ENCODE peak calls at places on chromosomes 6 and 20, in eight cellular contexts. H, F, A, Z, P, G, B and O are unnamed samples.
A peak's percentile ranks its signal among the peaks of the same experiment; 100 is the strongest.

GRCh38 chr20:13412806-13413445 is 191.9 kb downstream of the ISM1 start:
- DNase-seq in H (no peak), F (no peak), A (no peak), Z (no peak), P (peak; percentile 74), G (no peak), B (no peak), O (no peak)

GRCh38 chr6:127385668-127386385 is 42.4 kb upstream of the ECHDC1 start:
- DNase-seq in H (no peak), F (no peak), A (no peak), Z (no peak), P (no peak), G (no peak), B (no peak), O (no peak)

GRCh38 chr6:29655658-29656057 is 1.2 kb upstream of the MOG start:
- DNase-seq in H (no peak), F (no peak), A (no peak), Z (no peak), P (no peak), G (no peak), B (no peak), O (no peak)

GRCh38 chr6:16804007-16804303 is 42.7 kb upstream of the ATXN1 start:
- DNase-seq in H (no peak), F (no peak), A (no peak), Z (no peak), P (no peak), G (no peak), B (no peak), O (no peak)

GRCh38 chr20:57897156-57897874 is 187.5 kb upstream of the PMEPA1 start:
- DNase-seq in H (no peak), F (no peak), A (no peak), Z (no peak), P (no peak), G (no peak), B (no peak), O (no peak)

GRCh38 chr20:17505664-17506517 is 25.3 kb downstream of the BFSP1 start:
- DNase-seq in H (no peak), F (no peak), A (no peak), Z (peak; percentile 83), P (peak; percentile 30), G (no peak), B (no peak), O (no peak)

GRCh38 chr20:59222239-59222981 is 58.8 kb downstream of the ZNF831 start:
- DNase-seq in H (peak; percentile 85), F (peak; percentile 33), A (peak; percentile 63), Z (peak; percentile 86), P (peak; percentile 87), G (peak; percentile 66), B (peak; percentile 91), O (peak; percentile 80)

GRCh38 chr6:135940783-135941182 is 89.3 kb downstream of the PDE7B start:
- DNase-seq in H (no peak), F (no peak), A (no peak), Z (no peak), P (peak; percentile 60), G (no peak), B (no peak), O (no peak)

GRCh38 chr6:37517411-37517812 is 17.7 kb upstream of the CCDC167 start:
- DNase-seq in H (no peak), F (no peak), A (no peak), Z (peak; percentile 61), P (no peak), G (peak; percentile 15), B (no peak), O (no peak)

GRCh38 chr6:17865243-17865642 is 122.2 kb downstream of the KIF13A start:
- DNase-seq in H (no peak), F (peak; percentile 58), A (no peak), Z (peak; percentile 45), P (peak; percentile 92), G (no peak), B (peak; percentile 35), O (no peak)

GRCh38 chr6:101083533-101084172 is 202.5 kb upstream of the ASCC3 start:
- DNase-seq in H (peak; percentile 57), F (no peak), A (no peak), Z (peak; percentile 80), P (peak; percentile 92), G (no peak), B (peak; percentile 8), O (no peak)

GRCh38 chr6:152721956-152722355 is 24.3 kb downstream of the MYCT1 start:
- DNase-seq in H (no peak), F (no peak), A (no peak), Z (peak; percentile 50), P (no peak), G (no peak), B (no peak), O (no peak)

GRCh38 chr6:152727507-152727906 is 23.1 kb upstream of the VIP start:
- DNase-seq in H (peak; percentile 39), F (no peak), A (no peak), Z (no peak), P (peak; percentile 5), G (no peak), B (no peak), O (no peak)

GRCh38 chr6:152723398-152723797 is 25.7 kb downstream of the MYCT1 start:
- DNase-seq in H (no peak), F (no peak), A (no peak), Z (peak; percentile 82), P (no peak), G (no peak), B (no peak), O (no peak)

GRCh38 chr6:152720964-152721363 is 23.3 kb downstream of the MYCT1 start:
- DNase-seq in H (no peak), F (peak; percentile 40), A (peak; percentile 55), Z (no peak), P (peak; percentile 4), G (no peak), B (no peak), O (no peak)

GRCh38 chr6:152726313-152726712 is 24.3 kb upstream of the VIP start:
- DNase-seq in H (no peak), F (no peak), A (no peak), Z (no peak), P (no peak), G (no peak), B (no peak), O (no peak)
- H3K4me3 ChIP-seq in H (no peak overlapping the region), F (no peak overlapping the region), A (no peak overlapping the region), Z (no peak overlapping the region), P (no peak overlapping the region), G (no peak overlapping the region), B (no peak overlapping the region), O (no peak overlapping the region)

GRCh38 chr20:3729811-3730550 is 2.5 kb upstream of the HSPA12B start:
- DNase-seq in H (no peak), F (no peak), A (no peak), Z (no peak), P (no peak), G (no peak), B (no peak), O (no peak)

GRCh38 chr20:3727333-3728035 is 5.0 kb upstream of the HSPA12B start:
- DNase-seq in H (no peak), F (no peak), A (no peak), Z (peak; percentile 85), P (peak; percentile 42), G (no peak), B (no peak), O (no peak)

GRCh38 chr20:3729378-3729777 is 3.1 kb upstream of the HSPA12B start:
- DNase-seq in H (no peak), F (no peak), A (no peak), Z (no peak), P (no peak), G (no peak), B (no peak), O (no peak)

GRCh38 chr20:3728354-3728753 is 4.1 kb upstream of the HSPA12B start:
- DNase-seq in H (no peak), F (no peak), A (no peak), Z (no peak), P (no peak), G (no peak), B (no peak), O (no peak)

GRCh38 chr20:3728876-3729275 is 3.6 kb upstream of the HSPA12B start:
- DNase-seq in H (no peak), F (no peak), A (no peak), Z (no peak), P (peak; percentile 57), G (no peak), B (no peak), O (no peak)
- H3K9me2 ChIP-seq in H (no peaks in the 10 kb centered on the region), F (no peaks in the 10 kb centered on the region), A (no peaks in the 10 kb centered on the region), Z (no peaks in the 10 kb centered on the region), P (no peaks in the 10 kb centered on the region), G (no peaks in the 10 kb centered on the region), B (no peaks in the 10 kb centered on the region), O (no peaks in the 10 kb centered on the region)

DNA sequence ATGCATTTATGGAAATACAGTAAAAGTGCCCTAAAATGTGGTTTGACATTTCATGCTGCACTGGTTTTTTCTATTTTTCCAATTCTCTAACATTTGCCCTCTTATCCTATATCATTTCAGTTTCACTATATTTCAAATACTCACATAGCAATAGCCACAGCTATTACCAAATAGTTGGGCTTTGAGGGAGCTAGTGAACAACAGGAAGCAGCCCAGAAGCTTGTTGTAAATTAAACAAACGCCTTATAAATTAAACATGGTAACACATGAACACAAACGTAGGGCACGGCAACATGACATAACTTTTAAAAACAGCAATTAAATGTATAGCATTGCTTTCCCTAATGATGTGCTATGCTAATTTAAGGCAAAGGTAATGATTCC is 469.0 kb downstream of the CDC5L start:
- DNase-seq in H (no peak), F (no peak), A (no peak), Z (no peak), P (no peak), G (no peak), B (no peak), O (no peak)
- H3K4me2 ChIP-seq in H (no peak overlapping the region), F (no peak overlapping the region), A (no peak overlapping the region), Z (peak overlapping the region; percentile 53), P (no peak overlapping the region), G (no peak overlapping the region), B (peak overlapping the region; percentile 42), O (no peak overlapping the region)

DNA sequence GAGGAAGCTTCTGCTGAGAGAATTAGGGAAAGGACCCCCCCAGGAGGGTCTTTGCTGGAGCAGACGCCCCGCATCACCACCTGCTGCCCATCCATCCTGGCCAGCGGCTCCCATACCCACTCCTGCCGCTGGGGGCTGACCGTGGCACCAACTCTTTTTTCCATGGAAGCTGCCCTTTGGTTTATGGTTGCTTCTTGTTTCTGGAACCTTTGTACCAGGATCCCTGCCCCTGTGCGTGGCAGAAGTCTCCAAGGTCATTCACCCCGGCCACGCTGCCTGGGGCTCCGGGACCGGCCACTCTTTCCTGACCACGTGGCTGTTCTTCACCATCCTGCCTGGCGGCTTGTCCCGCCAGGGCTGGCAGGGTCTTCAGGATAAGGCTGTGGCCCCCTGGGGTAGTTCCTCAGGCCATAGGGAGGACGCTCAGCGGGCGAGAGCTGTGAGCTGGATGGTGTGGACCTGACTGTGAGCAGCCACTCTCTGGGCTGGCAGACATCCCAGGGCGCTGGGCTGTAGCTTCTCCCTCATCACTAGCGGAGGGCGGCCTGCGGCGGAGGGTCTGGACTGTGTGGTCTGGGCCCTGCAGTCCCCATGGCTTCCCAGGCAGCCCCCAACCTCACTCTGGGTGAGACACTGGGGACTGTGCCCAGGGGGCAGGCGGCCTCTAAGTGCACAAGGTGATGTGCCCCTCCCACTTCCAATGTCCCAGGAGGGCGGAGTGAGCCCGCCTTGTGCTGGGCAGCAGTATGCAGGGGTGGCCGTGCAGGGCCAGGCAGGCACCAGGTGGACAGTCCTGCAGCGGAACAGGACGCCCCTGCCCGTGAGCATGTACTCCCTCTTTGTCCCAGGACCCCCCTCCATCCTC is 22.8 kb upstream of the RBBP8NL start:
- DNase-seq in H (no peak), F (no peak), A (no peak), Z (no peak), P (peak; percentile 32), G (no peak), B (no peak), O (no peak)
- H3K4me3 ChIP-seq in H (no peak overlapping the region), F (no peak overlapping the region), A (no peak overlapping the region), Z (no peak overlapping the region), P (no peak overlapping the region), G (no peak overlapping the region), B (no peak overlapping the region), O (no peak overlapping the region)